ENCODE peak calls at places on chromosome 14, in five cellular contexts. R, T, S, O and Q are unnamed samples.

GRCh38 chr14:61153914-61154545 is 127.1 kb downstream of the TMEM30B start:
- DNase-seq in R (no peak), T (no peak), S (peak), O (no peak), Q (no peak)

GRCh38 chr14:61260939-61261776 is 20.0 kb downstream of the TMEM30B start:
- DNase-seq in R (peak), T (peak), S (no peak), O (no peak), Q (no peak)

GRCh38 chr14:28779416-28779941 is 12.9 kb downstream of the FOXG1 start:
- DNase-seq in R (no peak), T (no peak), S (no peak), O (no peak), Q (no peak)

GRCh38 chr14:81400852-81401251 is 728 bp upstream of the STON2 start:
- DNase-seq in R (peak), T (peak), S (peak), O (no peak), Q (no peak)

GRCh38 chr14:53501361-53502320 is 348.5 kb upstream of the DDHD1 start:
- DNase-seq in R (peak), T (peak), S (no peak), O (no peak), Q (no peak)

GRCh38 chr14:85583311-85583710 is 53.4 kb downstream of the FLRT2 start:
- DNase-seq in R (no peak), T (no peak), S (no peak), O (no peak), Q (no peak)

GRCh38 chr14:51925980-51926379 is 63.4 kb upstream of the RTRAF start:
- DNase-seq in R (no peak), T (no peak), S (no peak), O (no peak), Q (no peak)

GRCh38 chr14:89600950-89601826 is 184.2 kb upstream of the FOXN3 start:
- DNase-seq in R (no peak), T (peak), S (no peak), O (no peak), Q (no peak)

GRCh38 chr14:103257211-103257962 is 76.7 kb upstream of the EIF5 start:
- DNase-seq in R (peak), T (peak), S (no peak), O (no peak), Q (no peak)

GRCh38 chr14:23829736-23830474 is 123.7 kb upstream of the DHRS4 start:
- DNase-seq in R (peak), T (peak), S (peak), O (no peak), Q (no peak)

GRCh38 chr14:92955381-92955780 is 32.4 kb downstream of the CHGA start:
- DNase-seq in R (no peak), T (no peak), S (no peak), O (no peak), Q (no peak)

GRCh38 chr14:38868415-38869290 is 234.4 kb downstream of the SEC23A start:
- DNase-seq in R (no peak), T (no peak), S (no peak), O (no peak), Q (no peak)

GRCh38 chr14:98226411-98226810 is 1045.6 kb downstream of the BCL11B start:
- DNase-seq in R (no peak), T (no peak), S (no peak), O (no peak), Q (no peak)

GRCh38 chr14:54738009-54738408 is 164.6 kb downstream of the GCH1 start:
- DNase-seq in R (no peak), T (no peak), S (no peak), O (no peak), Q (no peak)

GRCh38 chr14:49865431-49865859 is 12.9 kb upstream of the NEMF start:
- DNase-seq in R (peak), T (peak), S (peak), O (peak), Q (no peak)

GRCh38 chr14:69859591-69859990 is 19.6 kb upstream of the SMOC1 start:
- DNase-seq in R (no peak), T (no peak), S (no peak), O (no peak), Q (no peak)

GRCh38 chr14:75247286-75247922 is 31.2 kb upstream of the FOS start:
- DNase-seq in R (no peak), T (no peak), S (no peak), O (peak), Q (no peak)

GRCh38 chr14:31787377-31787776 is 226.2 kb downstream of the NUBPL start:
- DNase-seq in R (peak), T (no peak), S (peak), O (no peak), Q (no peak)

GRCh38 chr14:54502602-54503001 is 7.1 kb upstream of the CGRRF1 start:
- DNase-seq in R (no peak), T (no peak), S (peak), O (no peak), Q (no peak)

GRCh38 chr14:95679995-95680735 is 6.1 kb upstream of the TCL1B start:
- DNase-seq in R (no peak), T (no peak), S (no peak), O (no peak), Q (no peak)

GRCh38 chr14:35400707-35401421 is 3.7 kb downstream of the NFKBIA start:
- DNase-seq in R (no peak), T (peak), S (peak), O (no peak), Q (no peak)

GRCh38 chr14:93369393-93370266 is 22.6 kb downstream of the COX8C start:
- DNase-seq in R (no peak), T (peak), S (peak), O (no peak), Q (no peak)

GRCh38 chr14:36822671-36823070 is 161.0 kb downstream of the PAX9 start:
- DNase-seq in R (no peak), T (no peak), S (no peak), O (no peak), Q (no peak)

GRCh38 chr14:35398095-35398584 is 6.4 kb downstream of the NFKBIA start:
- DNase-seq in R (peak), T (peak), S (no peak), O (no peak), Q (no peak)

GRCh38 chr14:37124617-37125016 is 47.8 kb downstream of the SLC25A21 start:
- DNase-seq in R (no peak), T (no peak), S (peak), O (no peak), Q (no peak)

GRCh38 chr14:55038708-55039107 is 11.7 kb downstream of the SOCS4 start:
- DNase-seq in R (peak), T (no peak), S (no peak), O (no peak), Q (no peak)

GRCh38 chr14:56004807-56005579 is 113.2 kb upstream of the PELI2 start:
- DNase-seq in R (peak), T (peak), S (no peak), O (no peak), Q (no peak)

GRCh38 chr14:74888164-74889158 is 6.7 kb downstream of the DLST start:
- DNase-seq in R (peak), T (peak), S (no peak), O (no peak), Q (no peak)

GRCh38 chr14:96151242-96151641 is 53.4 kb upstream of the BDKRB2 start:
- DNase-seq in R (no peak), T (no peak), S (no peak), O (no peak), Q (no peak)

GRCh38 chr14:67674139-67674479 is 323 bp downstream of the VTI1B start:
- DNase-seq in R (peak), T (peak), S (peak), O (peak), Q (peak)

GRCh38 chr14:70057519-70058136 is 131.1 kb downstream of the SLC8A3 start:
- DNase-seq in R (no peak), T (no peak), S (no peak), O (no peak), Q (no peak)

GRCh38 chr14:88218119-88218915 is 104.8 kb downstream of the KCNK10 start:
- DNase-seq in R (no peak), T (no peak), S (no peak), O (no peak), Q (no peak)

GRCh38 chr14:22163051-22163450 is 426.0 kb downstream of the DAD1 start:
- DNase-seq in R (peak), T (no peak), S (peak), O (no peak), Q (no peak)
- TF ChIP-seq CTCF in R (no peak), T (peak), S (peak), O (no peak), Q (peak)

GRCh38 chr14:77616133-77616453 is 344 bp downstream of the SPTLC2 start:
- DNase-seq in R (no peak), T (no peak), S (peak), O (no peak), Q (no peak)

GRCh38 chr14:77613207-77613606 is 3.2 kb downstream of the SPTLC2 start:
- DNase-seq in R (no peak), T (no peak), S (peak), O (no peak), Q (no peak)

GRCh38 chr14:77615231-77616132 is 955 bp downstream of the SPTLC2 start:
- DNase-seq in R (peak), T (no peak), S (peak), O (peak), Q (no peak)

GRCh38 chr14:77618381-77618780 is 1.9 kb upstream of the SPTLC2 start:
- DNase-seq in R (no peak), T (no peak), S (no peak), O (no peak), Q (no peak)

DNA sequence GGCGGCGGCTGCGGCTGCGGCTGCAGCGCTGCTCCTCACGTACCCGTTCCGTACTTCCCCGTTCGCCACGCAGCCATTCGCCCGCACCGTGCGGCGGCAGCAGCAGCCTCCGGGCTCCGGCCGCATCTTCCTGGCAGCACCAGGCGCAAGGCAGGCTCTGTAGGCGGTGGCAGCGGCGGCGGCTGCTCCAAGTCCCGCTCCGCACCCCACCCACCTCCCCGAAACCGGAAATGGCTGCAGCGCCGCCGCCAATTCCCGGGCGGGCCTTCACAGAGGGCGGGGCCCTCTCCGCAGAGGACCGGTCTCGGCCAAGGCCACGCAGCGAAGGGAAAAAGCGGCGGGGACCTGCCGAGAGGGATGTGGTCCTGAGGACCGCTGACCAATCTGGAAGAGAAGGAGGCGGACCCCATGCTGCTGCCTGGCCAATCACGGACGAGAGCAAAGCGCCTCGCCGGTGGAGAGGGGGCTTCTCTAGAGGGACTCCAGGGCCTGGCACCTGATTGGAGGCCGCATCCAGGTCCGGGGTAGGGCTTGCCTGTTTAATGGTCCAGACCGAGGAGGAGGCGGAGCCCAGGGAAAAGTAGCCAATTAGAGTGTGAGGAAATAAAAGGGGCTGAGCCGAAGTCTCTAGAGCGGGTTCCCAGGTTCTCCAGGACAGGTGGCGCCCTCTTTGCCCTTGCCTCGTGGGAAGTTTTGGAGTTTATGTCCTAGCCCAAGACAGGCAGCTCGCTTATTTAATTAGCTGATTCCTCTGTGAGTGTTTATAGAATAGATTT is at the start of gene SPTLC2:
- DNase-seq in R (peak), T (peak), S (peak), O (peak), Q (peak)
- TF ChIP-seq CTCF in R (no peak), T (no peak), S (no peak), O (no peak), Q (peak)

GRCh38 chr14:72892103-72892878 is 1.6 kb downstream of the DPF3 start:
- DNase-seq in R (peak), T (peak), S (no peak), O (no peak), Q (no peak)

GRCh38 chr14:72894323-72894622 is 372 bp upstream of the DPF3 start:
- DNase-seq in R (no peak), T (no peak), S (no peak), O (no peak), Q (no peak)

GRCh38 chr14:72893636-72894322 is at the start of gene DPF3:
- DNase-seq in R (peak), T (peak), S (peak), O (peak), Q (peak)

GRCh38 chr14:72891666-72892102 is 2.2 kb downstream of the DPF3 start:
- DNase-seq in R (no peak), T (no peak), S (no peak), O (no peak), Q (no peak)

DNA sequence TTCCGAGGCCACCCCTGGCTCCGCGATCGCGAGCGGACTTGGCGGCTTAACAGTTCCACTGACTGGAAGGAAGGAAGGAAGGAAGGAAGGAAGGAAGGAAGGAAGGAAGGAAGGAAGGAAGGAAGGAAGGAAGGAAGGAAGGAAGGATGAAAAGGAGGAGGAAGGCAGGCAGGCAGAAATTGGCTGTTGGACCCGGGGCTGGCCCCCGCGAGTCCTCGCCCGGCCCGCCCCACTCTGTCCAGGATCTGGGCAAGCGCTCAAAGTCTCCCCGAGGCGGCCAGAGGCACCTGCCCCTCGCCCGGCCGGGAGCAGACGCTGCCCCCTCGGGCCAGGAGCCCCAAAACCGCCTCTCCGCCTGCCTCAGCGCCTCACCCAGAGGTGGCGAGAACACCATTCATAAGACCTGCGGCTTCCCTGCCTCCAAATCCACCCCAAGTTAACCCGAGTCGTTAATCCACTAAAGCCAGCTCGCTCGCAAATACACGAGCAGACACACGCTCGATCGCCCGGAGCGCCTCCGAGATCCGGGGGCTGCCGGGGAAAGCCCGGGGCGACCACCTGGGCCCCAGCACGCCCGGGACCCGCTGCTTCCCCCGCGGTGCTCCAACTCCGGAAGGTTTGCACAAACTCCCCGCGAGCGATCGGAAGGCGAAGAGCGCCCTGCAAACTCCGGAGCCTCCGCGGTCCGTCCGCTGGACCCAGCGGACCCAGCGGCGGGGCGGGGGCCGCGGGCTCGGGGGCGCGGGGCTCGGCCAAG is 844 bp downstream of the DPF3 start:
- DNase-seq in R (no peak), T (peak), S (peak), O (no peak), Q (peak)
- TF ChIP-seq CTCF in R (no peak), T (no peak), S (no peak), O (no peak), Q (no peak)

DNA sequence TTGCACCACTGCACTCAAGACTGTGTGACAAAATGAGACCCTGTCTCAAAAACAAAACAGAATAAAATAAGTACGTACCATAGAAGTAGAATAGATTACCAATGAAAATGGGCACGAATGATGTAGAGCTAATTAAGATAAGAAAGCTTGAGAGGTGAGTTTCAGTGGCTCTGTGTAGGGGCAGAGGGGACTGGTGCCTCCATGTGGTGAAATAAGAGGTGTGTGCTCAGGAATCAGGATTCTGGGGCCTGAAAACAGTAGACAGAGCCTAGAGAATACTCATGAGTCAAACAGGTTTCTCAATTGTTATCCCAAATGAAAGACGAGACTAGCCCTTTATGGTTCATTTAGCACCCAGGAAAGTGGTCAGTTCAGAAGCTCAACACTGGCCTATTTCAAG is 1145.1 kb downstream of the FLRT2 start:
- DNase-seq in R (no peak), T (no peak), S (no peak), O (no peak), Q (no peak)
- TF ChIP-seq CTCF in R (no peak), T (no peak), S (no peak), O (no peak), Q (no peak)

DNA sequence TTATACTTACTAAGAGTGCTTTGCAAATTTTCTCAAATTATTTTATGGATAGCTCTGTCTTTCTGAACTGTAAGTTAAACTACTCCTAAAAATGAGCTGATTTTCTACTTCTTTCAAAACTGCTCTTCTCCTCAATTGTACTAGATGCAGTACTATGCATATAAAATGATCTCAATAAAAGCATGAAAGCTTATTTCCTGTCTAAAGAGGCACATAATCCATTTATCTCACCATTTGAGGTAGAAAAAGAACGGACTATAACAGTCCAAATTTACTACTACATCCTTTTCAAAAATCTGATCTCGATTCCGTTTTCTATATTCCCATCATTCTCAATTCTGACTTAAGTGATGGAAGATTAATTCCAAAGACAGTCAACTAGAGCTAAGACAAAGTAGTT is 14.4 kb downstream of the SLIRP start:
- DNase-seq in R (no peak), T (no peak), S (no peak), O (no peak), Q (no peak)
- TF ChIP-seq CTCF in R (no peak), T (no peak), S (no peak), O (no peak), Q (no peak)

GRCh38 chr14:100862277-100862676 is 36.4 kb downstream of the MEG3 start:
- DNase-seq in R (peak), T (no peak), S (no peak), O (no peak), Q (no peak)

GRCh38 chr14:100860556-100861187 is 34.8 kb downstream of the MEG3 start:
- DNase-seq in R (no peak), T (no peak), S (no peak), O (no peak), Q (no peak)

GRCh38 chr14:100861937-100862247 is 36.0 kb downstream of the MEG3 start:
- DNase-seq in R (no peak), T (no peak), S (no peak), O (no peak), Q (no peak)

GRCh38 chr14:100862793-100863192 is 36.9 kb downstream of the MEG3 start:
- DNase-seq in R (no peak), T (no peak), S (no peak), O (no peak), Q (no peak)

DNA sequence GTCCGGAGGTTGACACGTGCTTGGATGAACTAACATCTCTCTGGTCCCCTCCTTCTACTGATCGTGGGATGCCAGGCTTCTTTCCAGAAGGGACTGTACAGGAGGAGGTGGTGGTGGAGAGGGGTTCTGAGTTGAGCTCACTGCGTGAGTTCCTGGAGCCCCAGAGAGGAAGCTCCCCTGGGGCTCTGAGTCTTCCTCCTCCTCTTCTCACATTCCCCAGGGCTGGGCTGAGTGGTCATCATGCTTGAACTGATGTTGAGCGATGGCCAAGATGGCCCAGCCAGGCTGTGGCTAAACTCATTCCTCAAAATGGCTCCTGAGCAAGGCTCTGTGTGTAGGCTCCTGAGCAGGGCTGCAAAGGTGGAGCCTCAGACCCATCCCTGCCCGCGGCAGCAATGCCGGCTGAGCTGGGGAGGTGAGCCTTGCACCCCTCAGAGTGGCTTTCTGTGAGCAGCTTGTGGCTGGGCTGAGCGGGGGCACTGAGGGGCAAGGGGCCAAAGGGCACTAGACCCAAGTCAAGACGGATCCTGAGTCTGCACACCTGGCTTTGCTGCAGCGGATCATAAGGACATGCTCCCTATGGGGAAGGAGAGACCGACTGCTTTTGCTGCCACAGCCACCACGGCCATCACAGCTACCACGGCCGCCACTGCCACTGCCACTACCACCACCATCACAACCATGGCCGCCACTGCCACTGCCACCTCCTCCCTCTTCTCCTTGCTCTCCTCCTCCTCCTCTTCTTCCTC is 35.4 kb downstream of the MEG3 start:
- DNase-seq in R (peak), T (no peak), S (no peak), O (no peak), Q (no peak)
- TF ChIP-seq CTCF in R (no peak), T (no peak), S (no peak), O (no peak), Q (no peak)